ENCODE peak calls at places on chromosomes 12 and 14, in ten cellular contexts. Q is activated T-helper 1 cell treated with Interleukin-2 at 50 U/mL for 16 hours; V is foreskin melanocyte; U is CD4-positive, CD25-positive, alpha-beta regulatory T cell; K is neural crest cell; P is frontal cortex; O is cardiac fibroblast; T is dorsolateral prefrontal cortex; B is hypothalamus; Z is HS-5. L is an unnamed sample.

GRCh38 chr14:91545946-91546716 is 36.0 kb upstream of the PPP4R3A start:
- DNase-seq in U (no peak), Z (no peak), Q (no peak), P (no peak), T (no peak), B (no peak), O (peak), V (no peak), K (no peak), L (no peak)

GRCh38 chr14:72939630-72940029 is 13.4 kb downstream of the DCAF4 start:
- DNase-seq in U (no peak), Z (no peak), O (no peak), P (no peak), K (no peak), T (no peak), B (no peak), V (no peak), Q (no peak), L (no peak)

GRCh38 chr12:15049456-15050153 is 76.8 kb downstream of the PDE6H start:
- DNase-seq in P (no peak), Q (no peak), B (no peak), V (no peak), Z (no peak), K (no peak), T (no peak), U (no peak), O (no peak), L (no peak)

GRCh38 chr14:51006781-51007211 is 62.5 kb upstream of the PYGL start:
- DNase-seq in K (peak), T (peak), U (no peak), Q (no peak), B (no peak), Z (peak), O (peak), V (peak), P (peak), L (no peak)

GRCh38 chr14:32978691-32979255 is 40.1 kb downstream of the NPAS3 start:
- DNase-seq in Q (no peak), Z (no peak), O (no peak), V (no peak), B (no peak), U (no peak), K (no peak), P (no peak), T (no peak), L (no peak)

GRCh38 chr14:106790189-106791036 is 1264.0 kb downstream of the TMEM121 start:
- DNase-seq in O (peak), Z (no peak), P (no peak), K (no peak), Q (peak), U (peak), B (no peak), T (no peak), V (no peak), L (no peak)

GRCh38 chr12:170361-171225 is 43.4 kb downstream of the SLC6A12 start:
- DNase-seq in V (no peak), B (no peak), O (no peak), P (no peak), K (no peak), U (no peak), T (no peak), Q (no peak), Z (no peak), L (no peak)

GRCh38 chr14:65927871-65928270 is 515.3 kb downstream of the FUT8 start:
- DNase-seq in V (no peak), O (no peak), K (no peak), B (no peak), T (no peak), U (peak), Z (no peak), P (no peak), Q (peak), L (no peak)

GRCh38 chr14:64801800-64802199 is 77.9 kb downstream of the SPTB start:
- DNase-seq in Z (no peak), O (peak), V (no peak), B (no peak), K (peak), T (no peak), Q (no peak), U (no peak), P (peak), L (peak)

GRCh38 chr12:7131502-7131866 is 1.3 kb downstream of the CLSTN3 start:
- DNase-seq in T (no peak), U (no peak), Q (no peak), K (no peak), O (no peak), Z (no peak), V (no peak), P (no peak), B (no peak), L (no peak)

GRCh38 chr12:49014547-49014946 is 4.0 kb downstream of the PRKAG1 start:
- DNase-seq in Q (no peak), T (no peak), B (no peak), Z (no peak), V (no peak), U (no peak), K (no peak), P (no peak), O (peak), L (no peak)

GRCh38 chr12:55057466-55057865 is 37.7 kb downstream of the NEUROD4 start:
- DNase-seq in O (no peak), K (no peak), T (no peak), V (peak), Z (no peak), Q (no peak), B (no peak), U (no peak), P (no peak), L (no peak)

GRCh38 chr12:122111070-122111750 is 32.7 kb downstream of the MLXIP start:
- DNase-seq in U (no peak), K (no peak), P (no peak), Z (no peak), V (no peak), O (no peak), T (no peak), B (no peak), Q (no peak), L (no peak)

GRCh38 chr14:60221441-60221840 is 27.6 kb upstream of the PPM1A start:
- DNase-seq in K (no peak), Q (no peak), P (no peak), T (no peak), O (no peak), U (no peak), Z (no peak), V (no peak), B (no peak), L (no peak)

GRCh38 chr12:120119395-120119973 is 2.9 kb upstream of the RAB35 start:
- DNase-seq in B (no peak), P (no peak), U (no peak), T (no peak), V (no peak), Q (no peak), O (peak), K (no peak), Z (no peak), L (no peak)

GRCh38 chr12:67594888-67595287 is 53.7 kb upstream of the DYRK2 start:
- DNase-seq in B (no peak), Z (no peak), P (no peak), T (no peak), U (no peak), K (no peak), V (no peak), Q (no peak), O (no peak), L (no peak)

GRCh38 chr12:2023365-2023764 is 19.1 kb upstream of the DCP1B start:
- DNase-seq in Q (no peak), B (no peak), Z (no peak), P (no peak), V (no peak), K (no peak), U (no peak), O (no peak), T (no peak), L (no peak)

GRCh38 chr12:25151476-25151875 is 43.5 kb downstream of the DNAI7 start:
- DNase-seq in K (no peak), Q (no peak), O (peak), P (peak), T (peak), B (no peak), Z (peak), U (no peak), V (peak), L (peak)

GRCh38 chr12:124548854-124549378 is 18.5 kb downstream of the NCOR2 start:
- DNase-seq in Z (no peak), O (peak), T (peak), K (no peak), P (no peak), U (no peak), Q (no peak), V (no peak), B (no peak), L (peak)

GRCh38 chr12:31019106-31019505 is 54.6 kb upstream of the DDX11 start:
- DNase-seq in B (no peak), T (no peak), O (no peak), V (no peak), K (no peak), Q (no peak), U (no peak), Z (no peak), P (no peak), L (no peak)

GRCh38 chr12:89969098-89969497 is 260.5 kb upstream of the ATP2B1 start:
- DNase-seq in B (no peak), V (no peak), K (no peak), Q (no peak), T (no peak), P (no peak), Z (no peak), U (no peak), O (no peak), L (no peak)

GRCh38 chr14:32754209-32754608 is 184.5 kb upstream of the NPAS3 start:
- DNase-seq in Q (no peak), T (no peak), P (no peak), V (no peak), U (no peak), B (no peak), K (no peak), O (no peak), Z (no peak), L (no peak)

L was measured in anterior cingulate cortex.